ENCODE peak calls at places on chromosome 11, in four cellular contexts. J is esophagus muscularis mucosa, G is ureter, Y is T-helper 2 cell. B is an unnamed sample.

GRCh38 chr11:36699271-36699670 is 101.2 kb upstream of the RAG2 start:
- DNase-seq in Y (no peak), G (peak), J (peak), B (no peak)

GRCh38 chr11:128530119-128531091 is 57.0 kb downstream of the ETS1 start:
- DNase-seq in J (peak), G (peak), Y (no peak), B (peak)

GRCh38 chr11:102111787-102112653 is 1.8 kb downstream of the YAP1 start:
- DNase-seq in Y (no peak), G (no peak), J (no peak), B (no peak)

GRCh38 chr11:19577849-19578619 is 134.6 kb upstream of the NAV2 start:
- DNase-seq in G (peak), Y (no peak), J (no peak), B (no peak)

GRCh38 chr11:127362754-127363153 is 362.2 kb upstream of the KIRREL3 start:
- DNase-seq in J (no peak), Y (no peak), G (no peak), B (no peak)

GRCh38 chr11:22049276-22049675 is 143.6 kb upstream of the ANO5 start:
- DNase-seq in J (no peak), G (no peak), Y (no peak), B (no peak)

GRCh38 chr11:84384637-84385227 is 1098.6 kb upstream of the CCDC90B start:
- DNase-seq in J (no peak), G (peak), Y (no peak), B (peak)

GRCh38 chr11:71995726-71996291 is 2.9 kb upstream of the IL18BP start:
- DNase-seq in J (no peak), G (no peak), Y (no peak), B (no peak)

GRCh38 chr11:70916321-70916720 is 336.1 kb downstream of the SHANK2 start:
- DNase-seq in Y (no peak), J (no peak), G (no peak), B (no peak)

GRCh38 chr11:46948378-46949131 is 12.0 kb downstream of the CSTPP1 start:
- DNase-seq in Y (no peak), J (no peak), G (no peak), B (no peak)

GRCh38 chr11:128776434-128777284 is 82.8 kb downstream of the FLI1 start:
- DNase-seq in G (no peak), Y (no peak), J (no peak), B (no peak)